ENCODE peak calls at places on chromosomes 1 and 21, in ten cellular contexts. One of them, this sample, is unnamed.

GRCh38 chr1:206923009-206923960 is 1.5 kb upstream of the FCMR start:
- DNase-seq in colonic mucosa: no peak
- DNase-seq in uterus: no peak
- DNase-seq in lung: no peak
- DNase-seq in PC-3: no peak
- DNase-seq in testis: no peak
- DNase-seq in psoas muscle: peak
- DNase-seq in CD8-positive, alpha-beta memory T cell: peak
- DNase-seq in left ventricle myocardium inferior: no peak
- DNase-seq in transverse colon: peak
- DNase-seq in this sample: peak

GRCh38 chr1:32223683-32224082 is 1.5 kb downstream of the EIF3I start:
- DNase-seq in colonic mucosa: no peak
- DNase-seq in uterus: no peak
- DNase-seq in lung: no peak
- DNase-seq in PC-3: no peak
- DNase-seq in testis: no peak
- DNase-seq in psoas muscle: no peak
- DNase-seq in CD8-positive, alpha-beta memory T cell: no peak
- DNase-seq in left ventricle myocardium inferior: no peak
- DNase-seq in transverse colon: no peak
- DNase-seq in this sample: no peak

GRCh38 chr1:204079608-204079999 is 6.7 kb downstream of the SOX13 start:
- DNase-seq in colonic mucosa: no peak
- DNase-seq in uterus: no peak
- DNase-seq in lung: no peak
- DNase-seq in PC-3: no peak
- DNase-seq in testis: no peak
- DNase-seq in psoas muscle: no peak
- DNase-seq in CD8-positive, alpha-beta memory T cell: no peak
- DNase-seq in left ventricle myocardium inferior: no peak
- DNase-seq in transverse colon: no peak
- DNase-seq in this sample: no peak

GRCh38 chr1:75520028-75520427 is 90.9 kb downstream of the SLC44A5 start:
- DNase-seq in colonic mucosa: no peak
- DNase-seq in uterus: no peak
- DNase-seq in lung: no peak
- DNase-seq in PC-3: no peak
- DNase-seq in testis: no peak
- DNase-seq in psoas muscle: no peak
- DNase-seq in CD8-positive, alpha-beta memory T cell: no peak
- DNase-seq in left ventricle myocardium inferior: no peak
- DNase-seq in transverse colon: no peak
- DNase-seq in this sample: no peak

GRCh38 chr1:218299416-218299815 is 14.3 kb downstream of the RRP15 start:
- DNase-seq in colonic mucosa: no peak
- DNase-seq in uterus: no peak
- DNase-seq in lung: no peak
- DNase-seq in PC-3: peak
- DNase-seq in testis: no peak
- DNase-seq in psoas muscle: no peak
- DNase-seq in CD8-positive, alpha-beta memory T cell: no peak
- DNase-seq in left ventricle myocardium inferior: no peak
- DNase-seq in transverse colon: no peak
- DNase-seq in this sample: no peak

GRCh38 chr1:239260779-239261286 is 125.5 kb upstream of the CHRM3 start:
- DNase-seq in colonic mucosa: no peak
- DNase-seq in uterus: no peak
- DNase-seq in lung: no peak
- DNase-seq in PC-3: peak
- DNase-seq in testis: no peak
- DNase-seq in psoas muscle: no peak
- DNase-seq in CD8-positive, alpha-beta memory T cell: no peak
- DNase-seq in left ventricle myocardium inferior: no peak
- DNase-seq in transverse colon: no peak
- DNase-seq in this sample: no peak

GRCh38 chr1:83034846-83035245 is 964.1 kb downstream of the TTLL7 start:
- DNase-seq in colonic mucosa: no peak
- DNase-seq in uterus: no peak
- DNase-seq in lung: no peak
- DNase-seq in PC-3: peak
- DNase-seq in testis: no peak
- DNase-seq in psoas muscle: no peak
- DNase-seq in CD8-positive, alpha-beta memory T cell: no peak
- DNase-seq in left ventricle myocardium inferior: no peak
- DNase-seq in transverse colon: no peak
- DNase-seq in this sample: no peak

GRCh38 chr1:116825735-116826438 is 71.7 kb downstream of the CD2 start:
- DNase-seq in colonic mucosa: peak
- DNase-seq in uterus: no peak
- DNase-seq in lung: no peak
- DNase-seq in PC-3: no peak
- DNase-seq in testis: no peak
- DNase-seq in psoas muscle: no peak
- DNase-seq in CD8-positive, alpha-beta memory T cell: no peak
- DNase-seq in left ventricle myocardium inferior: no peak
- DNase-seq in transverse colon: peak
- DNase-seq in this sample: no peak

GRCh38 chr1:229448373-229448772 is 14.5 kb upstream of the ACTA1 start:
- DNase-seq in colonic mucosa: no peak
- DNase-seq in uterus: no peak
- DNase-seq in lung: no peak
- DNase-seq in PC-3: no peak
- DNase-seq in testis: peak
- DNase-seq in psoas muscle: no peak
- DNase-seq in CD8-positive, alpha-beta memory T cell: no peak
- DNase-seq in left ventricle myocardium inferior: no peak
- DNase-seq in transverse colon: no peak
- DNase-seq in this sample: no peak

GRCh38 chr1:64404202-64404601 is 65.7 kb upstream of the CACHD1 start:
- DNase-seq in colonic mucosa: no peak
- DNase-seq in uterus: no peak
- DNase-seq in lung: no peak
- DNase-seq in PC-3: no peak
- DNase-seq in testis: no peak
- DNase-seq in psoas muscle: no peak
- DNase-seq in CD8-positive, alpha-beta memory T cell: no peak
- DNase-seq in left ventricle myocardium inferior: no peak
- DNase-seq in transverse colon: no peak
- DNase-seq in this sample: no peak

GRCh38 chr1:66436378-66437135 is 97.4 kb upstream of the SGIP1 start:
- DNase-seq in colonic mucosa: no peak
- DNase-seq in uterus: no peak
- DNase-seq in lung: no peak
- DNase-seq in PC-3: peak
- DNase-seq in testis: no peak
- DNase-seq in psoas muscle: no peak
- DNase-seq in CD8-positive, alpha-beta memory T cell: peak
- DNase-seq in left ventricle myocardium inferior: no peak
- DNase-seq in transverse colon: no peak
- DNase-seq in this sample: peak

GRCh38 chr1:151820940-151821339 is 10.7 kb downstream of the RORC start:
- DNase-seq in colonic mucosa: no peak
- DNase-seq in uterus: no peak
- DNase-seq in lung: no peak
- DNase-seq in PC-3: no peak
- DNase-seq in testis: no peak
- DNase-seq in psoas muscle: peak
- DNase-seq in CD8-positive, alpha-beta memory T cell: no peak
- DNase-seq in left ventricle myocardium inferior: no peak
- DNase-seq in transverse colon: no peak
- DNase-seq in this sample: peak

GRCh38 chr1:211591980-211592493 is 13.1 kb upstream of the SLC30A1 start:
- DNase-seq in colonic mucosa: no peak
- DNase-seq in uterus: no peak
- DNase-seq in lung: no peak
- DNase-seq in PC-3: peak
- DNase-seq in testis: no peak
- DNase-seq in psoas muscle: no peak
- DNase-seq in CD8-positive, alpha-beta memory T cell: no peak
- DNase-seq in left ventricle myocardium inferior: no peak
- DNase-seq in transverse colon: no peak
- DNase-seq in this sample: no peak

GRCh38 chr1:56940039-56940438 is 25.8 kb downstream of the C8B start:
- DNase-seq in colonic mucosa: no peak
- DNase-seq in uterus: no peak
- DNase-seq in lung: no peak
- DNase-seq in PC-3: no peak
- DNase-seq in testis: no peak
- DNase-seq in psoas muscle: no peak
- DNase-seq in CD8-positive, alpha-beta memory T cell: no peak
- DNase-seq in left ventricle myocardium inferior: no peak
- DNase-seq in transverse colon: no peak
- DNase-seq in this sample: no peak

GRCh38 chr1:77888429-77889239 is at the start of gene NEXN:
- DNase-seq in colonic mucosa: peak
- DNase-seq in uterus: peak
- DNase-seq in lung: peak
- DNase-seq in PC-3: peak
- DNase-seq in testis: peak
- DNase-seq in psoas muscle: peak
- DNase-seq in CD8-positive, alpha-beta memory T cell: peak
- DNase-seq in left ventricle myocardium inferior: peak
- DNase-seq in transverse colon: peak
- DNase-seq in this sample: no peak

GRCh38 chr21:24110846-24111245 is 1496.4 kb downstream of the MRPL39 start:
- DNase-seq in colonic mucosa: no peak
- DNase-seq in uterus: no peak
- DNase-seq in lung: no peak
- DNase-seq in PC-3: peak
- DNase-seq in testis: no peak
- DNase-seq in psoas muscle: no peak
- DNase-seq in CD8-positive, alpha-beta memory T cell: no peak
- DNase-seq in left ventricle myocardium inferior: no peak
- DNase-seq in transverse colon: no peak
- DNase-seq in this sample: no peak

GRCh38 chr1:3460653-3461237 is 6.3 kb downstream of the ARHGEF16 start:
- DNase-seq in colonic mucosa: peak
- DNase-seq in uterus: no peak
- DNase-seq in lung: no peak
- DNase-seq in PC-3: peak
- DNase-seq in testis: peak
- DNase-seq in psoas muscle: peak
- DNase-seq in CD8-positive, alpha-beta memory T cell: no peak
- DNase-seq in left ventricle myocardium inferior: no peak
- DNase-seq in transverse colon: peak
- DNase-seq in this sample: no peak

GRCh38 chr1:170214980-170215910 is 69.5 kb downstream of the NTMT2 start:
- DNase-seq in colonic mucosa: no peak
- DNase-seq in uterus: no peak
- DNase-seq in lung: no peak
- DNase-seq in PC-3: no peak
- DNase-seq in testis: peak
- DNase-seq in psoas muscle: peak
- DNase-seq in CD8-positive, alpha-beta memory T cell: no peak
- DNase-seq in left ventricle myocardium inferior: peak
- DNase-seq in transverse colon: no peak
- DNase-seq in this sample: no peak

GRCh38 chr1:85581802-85582686 is 1.5 kb downstream of the CCN1 start:
- DNase-seq in colonic mucosa: peak
- DNase-seq in uterus: peak
- DNase-seq in lung: peak
- DNase-seq in PC-3: peak
- DNase-seq in testis: no peak
- DNase-seq in psoas muscle: peak
- DNase-seq in CD8-positive, alpha-beta memory T cell: no peak
- DNase-seq in left ventricle myocardium inferior: peak
- DNase-seq in transverse colon: peak
- DNase-seq in this sample: no peak
- H3K27ac ChIP-seq in colonic mucosa: peak
- H3K27ac ChIP-seq in uterus: peak
- H3K27ac ChIP-seq in lung: peak
- H3K27ac ChIP-seq in PC-3: peak
- H3K27ac ChIP-seq in testis: peak
- H3K27ac ChIP-seq in psoas muscle: peak
- H3K27ac ChIP-seq in CD8-positive, alpha-beta memory T cell: no peak
- H3K27ac ChIP-seq in left ventricle myocardium inferior: peak
- H3K27ac ChIP-seq in transverse colon: peak
- H3K27ac ChIP-seq in this sample: no peak

DNA sequence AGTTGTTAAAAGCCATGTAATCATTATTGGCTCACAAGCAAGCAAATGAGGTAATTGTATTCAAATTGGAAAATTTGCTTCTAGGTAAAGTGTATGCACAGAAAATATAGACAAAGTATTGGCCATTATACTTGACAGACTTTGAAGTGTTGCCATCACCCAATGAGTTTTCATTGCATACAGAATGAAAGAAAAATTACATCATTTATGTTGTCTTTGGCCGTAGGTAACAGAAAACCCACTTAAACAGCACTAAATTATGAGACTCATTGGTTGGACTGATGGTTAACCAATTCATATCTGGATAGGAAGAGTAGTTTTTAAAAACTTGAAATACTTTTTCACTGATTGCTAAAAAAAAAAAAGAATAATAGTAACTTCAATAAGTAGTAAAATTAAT is 299.3 kb downstream of the USP25 start:
- DNase-seq in colonic mucosa: no peak
- DNase-seq in uterus: no peak
- DNase-seq in lung: no peak
- DNase-seq in PC-3: no peak
- DNase-seq in testis: no peak
- DNase-seq in psoas muscle: no peak
- DNase-seq in CD8-positive, alpha-beta memory T cell: no peak
- DNase-seq in left ventricle myocardium inferior: no peak
- DNase-seq in transverse colon: no peak
- DNase-seq in this sample: no peak
- H3K27ac ChIP-seq in colonic mucosa: no peak
- H3K27ac ChIP-seq in uterus: no peak
- H3K27ac ChIP-seq in lung: no peak
- H3K27ac ChIP-seq in PC-3: no peak
- H3K27ac ChIP-seq in testis: no peak
- H3K27ac ChIP-seq in psoas muscle: no peak
- H3K27ac ChIP-seq in CD8-positive, alpha-beta memory T cell: no peak
- H3K27ac ChIP-seq in left ventricle myocardium inferior: no peak
- H3K27ac ChIP-seq in transverse colon: no peak
- H3K27ac ChIP-seq in this sample: no peak

DNA sequence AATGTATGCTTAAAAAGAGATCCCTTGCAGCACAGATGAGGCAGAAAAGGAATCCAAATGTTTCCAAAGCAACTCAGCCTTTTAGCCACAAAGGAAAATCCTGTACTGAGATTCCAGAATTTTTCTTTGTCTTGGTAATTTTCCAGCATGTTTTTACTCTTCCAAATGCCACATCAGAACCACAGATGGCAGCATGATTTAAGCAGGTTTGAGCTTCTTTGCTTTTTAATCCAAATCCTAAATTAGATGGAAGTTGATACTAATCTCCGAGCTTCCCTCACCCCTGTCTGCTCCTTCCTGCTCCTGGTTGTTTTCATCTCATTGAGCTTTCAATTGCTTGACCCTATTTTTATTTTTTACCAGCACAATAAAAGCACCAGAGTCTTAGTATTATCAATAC is 176.3 kb upstream of the PALMD start:
- DNase-seq in colonic mucosa: no peak
- DNase-seq in uterus: no peak
- DNase-seq in lung: no peak
- DNase-seq in PC-3: no peak
- DNase-seq in testis: no peak
- DNase-seq in psoas muscle: no peak
- DNase-seq in CD8-positive, alpha-beta memory T cell: no peak
- DNase-seq in left ventricle myocardium inferior: no peak
- DNase-seq in transverse colon: no peak
- DNase-seq in this sample: no peak
- H3K27ac ChIP-seq in colonic mucosa: no peak
- H3K27ac ChIP-seq in uterus: no peak
- H3K27ac ChIP-seq in lung: no peak
- H3K27ac ChIP-seq in PC-3: no peak
- H3K27ac ChIP-seq in testis: no peak
- H3K27ac ChIP-seq in psoas muscle: no peak
- H3K27ac ChIP-seq in CD8-positive, alpha-beta memory T cell: no peak
- H3K27ac ChIP-seq in left ventricle myocardium inferior: no peak
- H3K27ac ChIP-seq in transverse colon: no peak
- H3K27ac ChIP-seq in this sample: no peak

GRCh38 chr1:25477448-25478034 is 46.8 kb downstream of the MACO1 start:
- DNase-seq in colonic mucosa: no peak
- DNase-seq in uterus: no peak
- DNase-seq in lung: no peak
- DNase-seq in PC-3: no peak
- DNase-seq in testis: no peak
- DNase-seq in psoas muscle: no peak
- DNase-seq in CD8-positive, alpha-beta memory T cell: no peak
- DNase-seq in left ventricle myocardium inferior: no peak
- DNase-seq in transverse colon: no peak
- DNase-seq in this sample: no peak
- H3K27ac ChIP-seq in colonic mucosa: no peak
- H3K27ac ChIP-seq in uterus: no peak
- H3K27ac ChIP-seq in lung: no peak
- H3K27ac ChIP-seq in PC-3: no peak
- H3K27ac ChIP-seq in testis: no peak
- H3K27ac ChIP-seq in psoas muscle: peak
- H3K27ac ChIP-seq in CD8-positive, alpha-beta memory T cell: no peak
- H3K27ac ChIP-seq in left ventricle myocardium inferior: no peak
- H3K27ac ChIP-seq in transverse colon: no peak
- H3K27ac ChIP-seq in this sample: no peak

This sample was measured in CD4-positive, alpha-beta memory T cell.